ENCODE peak calls at places on chromosomes 7 and 10, in six cellular contexts. M is adrenal gland, U is astrocyte, F is astrocyte of the cerebellum, E is PC-3, R is RWPE1. S is an unnamed sample.

GRCh38 chr7:37604078-37604477 is 79.5 kb upstream of the GPR141 start:
- DNase-seq in F (no peak), U (no peak), R (no peak), M (no peak), E (no peak), S (no peak)

GRCh38 chr7:94698275-94698674 is 42.3 kb upstream of the SGCE start:
- DNase-seq in E (peak), R (peak), U (peak), M (no peak), F (peak), S (no peak)

GRCh38 chr10:124357583-124357930 is 61.2 kb downstream of the OAT start:
- DNase-seq in F (no peak), R (no peak), M (no peak), E (no peak), U (no peak), S (no peak)

GRCh38 chr7:154844955-154845354 is 158.0 kb downstream of the PAXIP1 start:
- DNase-seq in F (no peak), E (no peak), R (no peak), M (no peak), U (no peak), S (no peak)

GRCh38 chr10:3538291-3538849 is 246.6 kb downstream of the KLF6 start:
- DNase-seq in E (peak), M (no peak), F (no peak), R (no peak), U (peak), S (no peak)

GRCh38 chr7:151082151-151083070 is 882 bp downstream of the TMUB1 start:
- DNase-seq in E (no peak), F (no peak), R (no peak), U (no peak), M (no peak), S (no peak)

GRCh38 chr10:128069351-128070051 is 56.7 kb downstream of the MKI67 start:
- DNase-seq in M (peak), R (peak), E (peak), F (peak), U (peak), S (peak)

GRCh38 chr10:5584895-5585516 is 60.2 kb downstream of the CALML3 start:
- DNase-seq in R (peak), M (no peak), F (peak), U (peak), E (peak), S (peak)

GRCh38 chr10:46995234-46995633 is 84.0 kb downstream of the PTPN20 start:
- DNase-seq in R (no peak), M (no peak), U (no peak), E (no peak), F (no peak), S (no peak)
- TF ChIP-seq CTCF in R (no peak), M (no peak), U (peak), E (no peak), F (peak), S (no peak)

DNA sequence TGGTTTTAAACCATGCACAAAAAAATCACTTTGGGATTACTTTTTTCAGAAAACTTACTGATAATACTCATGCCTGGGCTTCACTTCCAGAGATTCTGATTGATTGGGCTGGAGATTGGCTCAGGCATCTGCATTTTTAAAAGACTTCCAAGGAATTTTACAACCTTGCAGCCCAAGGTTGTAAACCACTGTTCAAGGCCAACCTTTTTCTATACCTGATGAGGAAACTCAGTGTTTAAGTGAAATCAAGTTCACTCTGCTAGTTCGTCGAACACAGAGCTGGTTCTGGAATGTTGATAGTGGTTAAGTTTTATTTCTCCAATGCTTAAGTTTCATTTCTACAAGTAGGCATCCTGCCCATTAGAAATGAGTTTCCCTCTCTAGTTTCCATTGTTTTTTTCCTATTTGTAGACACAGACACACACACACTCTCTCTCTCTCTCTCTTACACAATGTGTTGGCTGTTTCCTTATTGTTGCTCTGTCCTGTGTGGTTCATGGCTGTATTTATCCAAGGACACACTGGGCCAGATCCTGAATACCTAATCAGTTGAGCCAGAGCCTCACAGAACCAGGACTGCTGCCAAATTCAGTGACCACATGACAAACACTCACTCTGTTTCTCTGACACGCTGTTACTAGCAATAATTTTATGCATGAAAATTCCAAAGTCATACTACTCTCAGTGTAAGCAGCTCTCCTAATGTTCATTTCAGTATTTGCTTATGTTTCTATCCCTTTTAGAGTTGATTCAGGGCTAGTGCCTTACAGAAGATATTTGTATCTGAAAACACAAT is 3.7 kb upstream of the IFIT1B start:
- DNase-seq in F (peak), M (peak), U (peak), E (peak), R (no peak), S (peak)
- TF ChIP-seq CTCF in F (no peak), M (no peak), U (no peak), E (no peak), R (no peak), S (no peak)

GRCh38 chr7:115005942-115006341 is 84.0 kb downstream of the MDFIC start:
- DNase-seq in U (no peak), R (no peak), F (no peak), M (no peak), E (no peak), S (no peak)

GRCh38 chr7:115005241-115005640 is 83.3 kb downstream of the MDFIC start:
- DNase-seq in R (no peak), U (no peak), M (no peak), F (no peak), E (no peak), S (no peak)

GRCh38 chr7:115008465-115009114 is 86.7 kb downstream of the MDFIC start:
- DNase-seq in U (peak), R (no peak), E (no peak), F (peak), M (peak), S (no peak)

GRCh38 chr7:115007751-115008150 is 85.9 kb downstream of the MDFIC start:
- DNase-seq in R (no peak), M (no peak), F (no peak), E (no peak), U (peak), S (no peak)

DNA sequence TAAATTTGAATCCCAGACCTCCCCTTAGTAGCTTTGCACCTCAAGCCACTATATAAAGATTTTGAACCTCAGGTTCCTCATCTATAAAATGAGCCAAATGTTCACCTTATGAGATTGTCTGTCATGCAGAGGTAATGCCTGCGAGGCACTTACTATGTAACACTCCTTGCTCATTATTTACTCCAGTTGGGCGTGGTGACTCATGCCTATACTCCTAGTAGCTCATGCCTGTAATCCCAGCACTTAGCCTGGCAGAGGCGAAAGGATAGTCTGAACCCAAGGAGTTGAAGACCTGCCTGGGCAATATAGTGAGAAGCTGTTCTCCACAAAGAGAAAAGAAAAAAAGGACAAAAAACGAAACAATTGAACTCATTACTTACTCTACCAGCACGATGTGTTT is 82.2 kb downstream of the MDFIC start:
- DNase-seq in E (peak), U (no peak), R (peak), M (no peak), F (no peak), S (no peak)
- TF ChIP-seq CTCF in E (no peak), U (no peak), R (no peak), M (no peak), F (no peak), S (no peak)

GRCh38 chr10:11476035-11476434 is 135.4 kb downstream of the USP6NL start:
- DNase-seq in U (no peak), E (no peak), F (no peak), R (no peak), M (no peak), S (no peak)
- TF ChIP-seq CTCF in U (no peak), E (no peak), F (no peak), R (no peak), M (no peak), S (no peak)

GRCh38 chr10:44818721-44819127 is 92.4 kb upstream of the TMEM72 start:
- DNase-seq in U (peak), R (no peak), E (no peak), F (no peak), M (no peak), S (no peak)
- TF ChIP-seq CTCF in U (no peak), R (no peak), E (no peak), F (no peak), M (no peak), S (no peak)

GRCh38 chr7:43138710-43139601 is 26.5 kb downstream of the HECW1 start:
- DNase-seq in R (no peak), M (no peak), U (peak), F (peak), E (no peak), S (no peak)

GRCh38 chr7:43140186-43140585 is 27.7 kb downstream of the HECW1 start:
- DNase-seq in U (no peak), F (no peak), E (no peak), R (no peak), M (no peak), S (no peak)

GRCh38 chr7:43135129-43135528 is 22.7 kb downstream of the HECW1 start:
- DNase-seq in R (peak), E (peak), F (no peak), M (no peak), U (peak), S (no peak)

GRCh38 chr7:43136064-43136463 is 23.6 kb downstream of the HECW1 start:
- DNase-seq in U (no peak), R (no peak), F (no peak), M (no peak), E (no peak), S (no peak)

GRCh38 chr7:43137811-43138210 is 25.4 kb downstream of the HECW1 start:
- DNase-seq in R (no peak), U (no peak), E (no peak), M (no peak), F (no peak), S (no peak)
- TF ChIP-seq CTCF in R (no peak), U (no peak), E (no peak), M (no peak), F (no peak), S (no peak)